ENCODE peak calls at places on chromosomes 11 and 22, in four cellular contexts. J is astrocyte of the cerebellum, E is left lung, C is pancreas. U is an unnamed sample.

GRCh38 chr11:110747531-110747930 is 35.3 kb upstream of the ARHGAP20 start:
- DNase-seq in E (no peak), C (no peak), J (no peak), U (no peak)

GRCh38 chr11:118003021-118003423 is 16.8 kb downstream of the IL10RA start:
- DNase-seq in E (no peak), J (no peak), C (no peak), U (no peak)

GRCh38 chr11:2815762-2816496 is 69.6 kb downstream of the CDKN1C start:
- DNase-seq in J (no peak), C (no peak), E (peak; percentile 66), U (no peak)

GRCh38 chr22:24059793-24060192 is 48.7 kb downstream of the CABIN1 start:
- DNase-seq in J (no peak), E (no peak), C (no peak), U (no peak)

GRCh38 chr11:134853972-134854371 is 441.9 kb upstream of the B3GAT1 start:
- DNase-seq in E (no peak), J (no peak), C (no peak), U (no peak)

GRCh38 chr11:64207247-64208085 is 945 bp downstream of the FERMT3 start:
- DNase-seq in C (peak; percentile 48), J (no peak), E (peak; percentile 92), U (peak; percentile 92)

GRCh38 chr11:131885371-131885770 is 515.0 kb downstream of the NTM start:
- DNase-seq in J (no peak), C (no peak), E (no peak), U (no peak)

GRCh38 chr11:87722756-87723599 is 452.3 kb downstream of the RAB38 start:
- DNase-seq in E (peak; percentile 13), J (no peak), C (no peak), U (no peak)

GRCh38 chr11:12195773-12196172 is 85.4 kb downstream of the MICAL2 start:
- DNase-seq in J (no peak), E (no peak), C (no peak), U (no peak)

GRCh38 chr22:31477329-31477728 is 12.3 kb downstream of the EIF4ENIF1 start:
- DNase-seq in J (no peak), C (no peak), E (no peak), U (no peak)

GRCh38 chr11:104151404-104152204 is 12.3 kb downstream of the PDGFD start:
- DNase-seq in E (no peak), J (no peak), C (no peak), U (no peak)

GRCh38 chr22:42320463-42321416 is 50.3 kb upstream of the TCF20 start:
- DNase-seq in C (no peak), J (no peak), E (no peak), U (no peak)

GRCh38 chr11:131868769-131869482 is 498.5 kb downstream of the NTM start:
- DNase-seq in C (no peak), E (no peak), J (no peak), U (no peak)

GRCh38 chr11:66595245-66595904 is 2.4 kb downstream of the CCS start:
- DNase-seq in E (peak; percentile 4), J (no peak), C (peak; percentile 36), U (no peak)

GRCh38 chr11:112797653-112798293 is 163.4 kb upstream of the NCAM1 start:
- DNase-seq in E (no peak), C (no peak), J (no peak), U (no peak)

GRCh38 chr11:289145-289705 is 299 bp downstream of the PGGHG start:
- DNase-seq in C (no peak), J (no peak), E (no peak), U (peak; percentile 32)

GRCh38 chr11:86034710-86035109 is 34.2 kb downstream of the PICALM start:
- DNase-seq in E (no peak), C (no peak), J (no peak), U (no peak)

GRCh38 chr22:46024136-46024840 is 47.3 kb upstream of the WNT7B start:
- DNase-seq in E (no peak), C (no peak), J (no peak), U (no peak)

GRCh38 chr22:49719046-49719445 is 108.6 kb downstream of the BRD1 start:
- DNase-seq in E (no peak), C (no peak), J (no peak), U (no peak)

GRCh38 chr11:130390071-130390758 is 38.2 kb downstream of the ADAMTS8 start:
- DNase-seq in J (peak; percentile 57), E (no peak), C (no peak), U (no peak)

GRCh38 chr11:70029831-70030811 is 48.0 kb upstream of the ANO1 start:
- DNase-seq in C (no peak), J (no peak), E (no peak), U (no peak)

GRCh38 chr22:48424661-48425060 is 1403.0 kb downstream of the BRD1 start:
- DNase-seq in C (no peak), J (no peak), E (no peak), U (no peak)

GRCh38 chr22:49953027-49953679 is 7.4 kb upstream of the PIM3 start:
- DNase-seq in J (no peak), C (peak; percentile 93), E (peak; percentile 87), U (no peak)

GRCh38 chr11:68380786-68381622 is 68.6 kb downstream of the LRP5 start:
- DNase-seq in C (no peak), E (no peak), J (no peak), U (no peak)

GRCh38 chr11:84993386-84993785 is 633.8 kb downstream of the DLG2 start:
- DNase-seq in J (no peak), C (no peak), E (no peak), U (no peak)

GRCh38 chr11:119284344-119285157 is 32.4 kb downstream of the MCAM start:
- DNase-seq in J (peak; percentile 9), E (no peak), C (no peak), U (no peak)

GRCh38 chr11:834371-835316 is 1.9 kb downstream of the CD151 start:
- DNase-seq in C (peak; percentile 86), J (no peak), E (peak; percentile 92), U (peak; percentile 85)

GRCh38 chr11:92540113-92540512 is 315.5 kb downstream of the FAT3 start:
- DNase-seq in C (no peak), E (no peak), J (no peak), U (no peak)

GRCh38 chr11:76185931-76186401 is 20.3 kb downstream of the WNT11 start:
- DNase-seq in J (no peak), C (no peak), E (no peak), U (no peak)

DNA sequence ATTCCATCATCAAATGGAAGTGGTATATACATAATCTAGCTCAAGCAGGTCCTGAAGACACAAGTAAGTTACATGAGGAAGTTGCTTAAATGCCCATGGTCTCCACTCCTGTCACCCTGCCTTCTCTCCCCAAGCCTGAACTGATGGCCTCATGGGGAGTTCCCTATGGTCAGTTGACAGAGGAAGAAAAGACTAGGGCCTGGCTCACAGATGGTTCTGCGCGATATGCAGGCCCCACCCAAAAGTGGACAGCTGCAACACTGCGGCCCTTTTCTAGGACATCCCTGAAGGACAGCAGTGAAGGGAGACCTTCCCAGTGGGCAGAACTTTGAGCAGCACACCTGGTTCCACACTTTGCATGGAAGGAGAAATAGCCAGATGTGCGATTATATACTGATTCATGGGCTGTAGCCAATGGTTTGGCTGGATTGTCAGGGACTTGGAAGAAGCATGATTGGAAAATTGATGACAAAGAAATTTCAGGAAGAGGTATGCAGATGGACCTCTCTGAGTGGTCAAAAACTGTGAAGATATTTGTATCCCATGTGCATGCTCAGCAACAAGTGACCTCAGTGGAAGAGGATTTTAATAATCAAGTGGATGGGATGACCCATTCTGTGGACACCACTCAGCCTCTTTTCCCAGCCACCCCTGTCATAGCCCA is 17.3 kb upstream of the CD82 start:
- DNase-seq in J (no peak), C (no peak), E (no peak), U (no peak)
- TF ChIP-seq CTCF in J (no peak), C (no peak), E (no peak), U (no peak)

GRCh38 chr22:36586250-36586649 is 57.3 kb upstream of the EIF3D start:
- DNase-seq in J (no peak), C (no peak), E (no peak), U (no peak)
- TF ChIP-seq CTCF in J (no peak), C (no peak), E (no peak), U (no peak)

GRCh38 chr11:32571039-32571438 is 12.6 kb upstream of the EIF3M start:
- DNase-seq in E (no peak), C (no peak), J (no peak), U (no peak)
- TF ChIP-seq CTCF in E (no peak), C (no peak), J (no peak), U (no peak)

GRCh38 chr11:133163463-133164419 is 368.6 kb downstream of the OPCML start:
- DNase-seq in C (no peak), J (peak; percentile 15), E (no peak), U (no peak)
- TF ChIP-seq CTCF in C (peak; percentile 83), J (peak; percentile 72), E (peak; percentile 75), U (peak; percentile 73)

DNA sequence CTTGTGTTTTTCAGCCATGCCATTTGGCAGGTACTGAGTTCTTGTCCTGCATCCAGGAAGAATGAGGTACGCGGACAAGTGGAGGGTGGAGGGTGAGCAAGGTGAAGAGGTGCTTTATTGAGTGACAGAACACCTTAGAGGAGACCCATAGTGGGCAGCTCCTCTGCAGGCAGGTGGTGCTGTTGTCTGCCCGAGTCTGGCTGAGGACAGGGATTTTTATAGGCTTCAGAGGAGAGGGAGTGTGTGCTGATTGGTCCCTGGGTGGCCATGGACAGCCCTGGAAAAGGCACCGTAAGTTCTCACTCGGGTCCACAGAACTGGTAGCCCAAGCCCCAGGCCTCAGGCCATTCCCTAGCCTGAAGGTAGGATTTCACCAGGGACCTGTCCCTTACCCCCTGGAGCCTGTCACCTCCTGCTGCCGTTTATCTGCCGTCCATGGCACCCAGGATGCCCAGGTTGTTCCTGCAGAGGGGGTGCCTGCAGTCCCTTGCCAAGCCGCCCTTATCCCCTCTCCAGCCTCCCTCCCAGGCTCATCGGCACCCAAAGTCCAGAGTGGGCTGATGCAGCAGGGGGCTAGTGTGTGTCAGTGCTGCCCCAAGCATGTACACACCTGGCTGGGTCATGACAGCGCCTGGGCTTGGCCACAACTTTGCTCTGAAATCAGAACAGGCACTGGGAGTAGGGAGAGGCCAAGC is 213.6 kb downstream of the LRRC4C start:
- DNase-seq in E (peak; percentile 45), C (no peak), J (no peak), U (peak; percentile 38)
- TF ChIP-seq CTCF in E (no peak), C (no peak), J (no peak), U (no peak)

U was measured in CD14-positive monocyte.